ENCODE peak calls at places on chromosomes 7 and 10, in four cellular contexts. D, N, O and P are unnamed samples.

GRCh38 chr10:86439544-86439943 is 72.9 kb upstream of the GRID1 start:
- DNase-seq in D (peak), N (no peak), O (no peak), P (no peak)

GRCh38 chr7:2036786-2037185 is 196.0 kb downstream of the MAD1L1 start:
- DNase-seq in D (no peak), N (no peak), O (no peak), P (peak)

GRCh38 chr10:114631678-114632417 is 26.2 kb downstream of the ABLIM1 start:
- DNase-seq in D (no peak), N (no peak), O (no peak), P (no peak)

GRCh38 chr10:116554628-116555027 is 8.9 kb downstream of the PNLIP start:
- DNase-seq in D (no peak), N (no peak), O (no peak), P (no peak)

GRCh38 chr10:58023341-58024073 is 244.2 kb downstream of the IPMK start:
- DNase-seq in D (peak), N (no peak), O (no peak), P (peak)

GRCh38 chr7:74398426-74398825 is 55.3 kb upstream of the GTF2IRD1 start:
- DNase-seq in D (no peak), N (no peak), O (no peak), P (peak)

GRCh38 chr10:87925570-87925969 is 62.1 kb downstream of the PTEN start:
- DNase-seq in D (no peak), N (peak), O (no peak), P (no peak)

GRCh38 chr7:131489196-131489595 is 67.2 kb downstream of the PODXL start:
- DNase-seq in D (no peak), N (no peak), O (no peak), P (no peak)

GRCh38 chr7:44066111-44066460 is 719 bp upstream of the PGAM2 start:
- DNase-seq in D (no peak), N (no peak), O (no peak), P (peak)

GRCh38 chr10:11886138-11886474 is 63.0 kb downstream of the PROSER2 start:
- DNase-seq in D (no peak), N (no peak), O (no peak), P (no peak)

GRCh38 chr7:125567686-125568085 is 638.1 kb upstream of the POT1 start:
- DNase-seq in D (no peak), N (peak), O (no peak), P (no peak)

GRCh38 chr7:13016036-13016581 is 328.7 kb downstream of the ARL4A start:
- DNase-seq in D (no peak), N (no peak), O (no peak), P (no peak)

GRCh38 chr10:120486671-120487205 is 29.7 kb downstream of the PLPP4 start:
- DNase-seq in D (no peak), N (no peak), O (no peak), P (no peak)

GRCh38 chr7:2680256-2680655 is 7.7 kb upstream of the AMZ1 start:
- DNase-seq in D (no peak), N (no peak), O (no peak), P (no peak)

GRCh38 chr10:102475451-102476040 is 24.2 kb upstream of the C10orf95 start:
- DNase-seq in D (no peak), N (no peak), O (no peak), P (peak)

GRCh38 chr7:34160261-34160752 is 255.0 kb downstream of the BMPER start:
- DNase-seq in D (peak), N (no peak), O (no peak), P (peak)

GRCh38 chr10:87054373-87055295 is 34.5 kb downstream of the FAM25A start:
- DNase-seq in D (peak), N (no peak), O (peak), P (peak)

GRCh38 chr7:157235357-157236018 is 96.8 kb downstream of the UBE3C start:
- DNase-seq in D (peak), N (no peak), O (no peak), P (peak)

GRCh38 chr10:124279882-124280281 is 138.8 kb downstream of the OAT start:
- DNase-seq in D (no peak), N (no peak), O (no peak), P (peak)

GRCh38 chr7:100119701-100120517 is 475 bp downstream of the CNPY4 start:
- DNase-seq in D (peak), N (peak), O (peak), P (peak)

GRCh38 chr10:52128056-52128683 is 185.9 kb upstream of the DKK1 start:
- DNase-seq in D (no peak), N (no peak), O (no peak), P (no peak)

GRCh38 chr7:28410628-28411578 is 1.4 kb upstream of the CREB5 start:
- DNase-seq in D (peak), N (no peak), O (no peak), P (peak)

GRCh38 chr10:5211696-5212095 is 15.1 kb downstream of the AKR1C4 start:
- DNase-seq in D (no peak), N (no peak), O (no peak), P (no peak)

GRCh38 chr7:159066816-159067601 is 77.7 kb downstream of the VIPR2 start:
- DNase-seq in D (no peak), N (no peak), O (no peak), P (peak)

GRCh38 chr7:85041599-85042216 is 145.1 kb downstream of the SEMA3D start:
- DNase-seq in D (peak), N (peak), O (no peak), P (no peak)

GRCh38 chr7:157409149-157409752 is 72.4 kb downstream of the DNAJB6 start:
- DNase-seq in D (no peak), N (no peak), O (no peak), P (peak)

GRCh38 chr10:16519908-16520861 is 1.5 kb downstream of the C1QL3 start:
- DNase-seq in D (no peak), N (no peak), O (no peak), P (peak)

GRCh38 chr7:76377186-76377918 is 18.6 kb upstream of the YWHAG start:
- DNase-seq in D (peak), N (no peak), O (no peak), P (peak)

GRCh38 chr7:7237201-7237977 is 55.0 kb downstream of the C1GALT1 start:
- DNase-seq in D (no peak), N (no peak), O (no peak), P (no peak)

GRCh38 chr7:69418865-69419670 is 179.2 kb upstream of the AUTS2 start:
- DNase-seq in D (no peak), N (no peak), O (no peak), P (no peak)